ENCODE peak calls at places on chromosomes 13 and 19, in five cellular contexts. I is lung, Z is thoracic aorta, P is neural crest cell, R is transverse colon. V is an unnamed sample.

GRCh38 chr13:41370736-41371135 is 59.7 kb downstream of the NAA16 start:
- DNase-seq in I (no peak), P (no peak), R (no peak), Z (no peak), V (no peak)

GRCh38 chr13:111283991-111284390 is 36.5 kb upstream of the TEX29 start:
- DNase-seq in Z (no peak), P (no peak), I (peak), R (no peak), V (no peak)

GRCh38 chr19:40663712-40664692 is 26.4 kb downstream of the NUMBL start:
- DNase-seq in P (no peak), R (no peak), Z (no peak), I (no peak), V (no peak)

GRCh38 chr19:53877361-53877766 is 4.6 kb upstream of the PRKCG start:
- DNase-seq in I (no peak), Z (no peak), R (no peak), P (no peak), V (no peak)

GRCh38 chr19:13985771-13986347 is 20.3 kb downstream of the RFX1 start:
- DNase-seq in R (no peak), Z (no peak), P (no peak), I (no peak), V (no peak)

GRCh38 chr19:39084732-39085080 is 538 bp downstream of the ACP7 start:
- DNase-seq in I (no peak), R (no peak), Z (no peak), P (no peak), V (no peak)

GRCh38 chr13:99056381-99057014 is 78.6 kb upstream of the DOCK9 start:
- DNase-seq in I (no peak), P (no peak), R (no peak), Z (no peak), V (no peak)

GRCh38 chr13:34076943-34077703 is 259.2 kb downstream of the RFC3 start:
- DNase-seq in Z (no peak), R (no peak), P (no peak), I (no peak), V (no peak)

GRCh38 chr13:24131749-24132148 is 28.8 kb upstream of the SPATA13 start:
- DNase-seq in Z (no peak), I (no peak), R (no peak), P (no peak), V (no peak)

GRCh38 chr13:99290890-99291289 is 16.3 kb downstream of the GPR183 start:
- DNase-seq in R (no peak), I (no peak), P (no peak), Z (no peak), V (no peak)

GRCh38 chr13:64551755-64552154 is 2678.4 kb downstream of the PCDH9 start:
- DNase-seq in R (no peak), I (no peak), P (no peak), Z (no peak), V (no peak)

GRCh38 chr19:17402982-17403855 is 2.2 kb downstream of the BST2 start:
- DNase-seq in R (no peak), Z (no peak), I (no peak), P (peak), V (no peak)

GRCh38 chr13:94157705-94158218 is 321.7 kb downstream of the DCT start:
- DNase-seq in P (no peak), Z (no peak), R (no peak), I (no peak), V (no peak)

GRCh38 chr13:23667750-23668149 is 97.5 kb downstream of the TNFRSF19 start:
- DNase-seq in I (no peak), R (no peak), Z (no peak), P (no peak), V (no peak)

GRCh38 chr19:44113784-44114390 is 688 bp downstream of the ZNF225 start:
- DNase-seq in I (peak), P (no peak), R (peak), Z (no peak), V (no peak)

GRCh38 chr13:48159436-48160225 is 64.7 kb upstream of the MED4 start:
- DNase-seq in P (no peak), I (no peak), Z (no peak), R (no peak), V (no peak)

GRCh38 chr13:68692049-68692448 is 1415.6 kb upstream of the ATXN8OS start:
- DNase-seq in I (no peak), R (no peak), Z (no peak), P (no peak), V (no peak)

GRCh38 chr13:34458756-34459462 is 483.2 kb upstream of the NBEA start:
- DNase-seq in I (no peak), P (no peak), R (no peak), Z (no peak), V (no peak)

GRCh38 chr13:43815204-43815603 is 28.4 kb upstream of the ENOX1 start:
- DNase-seq in Z (no peak), P (no peak), R (no peak), I (no peak), V (no peak)